ENCODE peak calls at places on chromosomes 5 and 9, in seven cellular contexts. Q is CD4-positive, alpha-beta T cell; C is WERI-Rb-1; N is AG09309; F is ELR; L is nephron progenitor cell; T is stimulated activated CD4-positive, alpha-beta T cell treated with anti-CD3 and anti-CD28 coated beads, Interleukin-2, amount 100 ng/mL, for 24 hours. V is an unnamed sample.

GRCh38 chr5:116559673-116560164 is 14.9 kb downstream of the SEMA6A start:
- DNase-seq in N (no peak), L (no peak), F (no peak), C (no peak), T (no peak), Q (no peak), V (no peak)

GRCh38 chr5:59583810-59584562 is 309.5 kb downstream of the PDE4D start:
- DNase-seq in F (no peak), T (no peak), N (no peak), L (no peak), Q (no peak), C (no peak), V (no peak)

GRCh38 chr5:166441-167372 is 24.6 kb upstream of the LRRC14B start:
- DNase-seq in F (no peak), Q (no peak), C (no peak), T (no peak), L (no peak), N (no peak), V (no peak)

GRCh38 chr9:32395483-32396216 is 11.2 kb downstream of the ACO1 start:
- DNase-seq in N (peak; percentile 83), C (no peak), Q (no peak), F (peak; percentile 96), T (no peak), L (no peak), V (no peak)

GRCh38 chr5:54275361-54275760 is 35.0 kb downstream of the ARL15 start:
- DNase-seq in F (peak; percentile 9), C (no peak), T (no peak), N (no peak), L (no peak), Q (no peak), V (no peak)

GRCh38 chr9:100317706-100318105 is 35.0 kb downstream of the TEX10 start:
- DNase-seq in Q (no peak), N (peak; percentile 17), L (no peak), F (peak; percentile 83), T (no peak), C (no peak), V (no peak)

GRCh38 chr5:143569213-143569663 is 165.8 kb upstream of the NR3C1 start:
- DNase-seq in Q (no peak), T (no peak), F (no peak), L (no peak), N (peak; percentile 63), C (no peak), V (no peak)

GRCh38 chr9:126454795-126455194 is 128.2 kb downstream of the MVB12B start:
- DNase-seq in F (no peak), L (no peak), Q (no peak), T (no peak), C (no peak), N (no peak), V (no peak)

GRCh38 chr5:135821061-135821781 is 13.2 kb upstream of the SLC25A48 start:
- DNase-seq in T (no peak), C (no peak), L (no peak), F (no peak), Q (no peak), N (no peak), V (no peak)